ENCODE peak calls at places on chromosome 13, in four cellular contexts. F, T, X and D are unnamed samples.

GRCh38 chr13:66951426-66951825 is 278.7 kb downstream of the PCDH9 start:
- DNase-seq in F (no peak), T (no peak), X (no peak), D (no peak)

GRCh38 chr13:100128373-100128772 is 39.5 kb downstream of the PCCA start:
- DNase-seq in F (peak), T (no peak), X (peak), D (peak)

GRCh38 chr13:43389573-43389972 is 366.2 kb downstream of the DNAJC15 start:
- DNase-seq in F (no peak), T (no peak), X (peak), D (no peak)

GRCh38 chr13:100657881-100658315 is 16.7 kb downstream of the TMTC4 start:
- DNase-seq in F (no peak), T (peak), X (no peak), D (no peak)

GRCh38 chr13:106520205-106521004 is 15.1 kb downstream of the EFNB2 start:
- DNase-seq in F (no peak), T (no peak), X (peak), D (no peak)

GRCh38 chr13:50685491-50685890 is 158.0 kb downstream of the DLEU7 start:
- DNase-seq in F (no peak), T (peak), X (peak), D (peak)

GRCh38 chr13:38670627-38671026 is 16.2 kb upstream of the FREM2 start:
- DNase-seq in F (no peak), T (no peak), X (peak), D (peak)

GRCh38 chr13:99898421-99898820 is 73.1 kb downstream of the ZIC5 start:
- DNase-seq in F (no peak), T (no peak), X (no peak), D (no peak)

DNA sequence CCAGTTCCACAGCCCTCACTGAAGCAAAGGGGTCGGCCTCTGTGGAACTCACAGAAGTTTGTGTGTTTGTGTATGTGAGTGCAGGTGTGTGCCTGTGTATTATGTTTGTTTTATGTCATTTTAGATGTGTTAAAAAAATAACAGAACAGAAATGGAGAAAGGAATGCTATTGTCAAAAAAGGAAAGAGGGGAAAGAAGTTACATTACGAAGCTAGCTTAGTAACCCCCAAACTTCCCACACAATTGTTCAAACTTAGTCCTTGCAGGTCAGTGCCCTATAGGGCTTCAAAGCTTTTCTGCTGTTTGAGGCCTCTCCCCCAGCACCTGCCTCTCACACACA is 1505.6 kb upstream of the SLC10A2 start:
- DNase-seq in F (no peak), T (no peak), X (no peak), D (no peak)
- TF ChIP-seq CTCF in F (no peak), T (no peak), X (no peak), D (no peak)

GRCh38 chr13:24161010-24161775 is 673 bp downstream of the SPATA13 start:
- DNase-seq in F (no peak), T (no peak), X (no peak), D (no peak)

GRCh38 chr13:24159921-24160324 is 597 bp upstream of the SPATA13 start:
- DNase-seq in F (no peak), T (no peak), X (no peak), D (no peak)

GRCh38 chr13:24162604-24163003 is 2.1 kb downstream of the SPATA13 start:
- DNase-seq in F (no peak), T (no peak), X (no peak), D (no peak)

GRCh38 chr13:24159362-24159761 is 1.2 kb upstream of the SPATA13 start:
- DNase-seq in F (no peak), T (no peak), X (no peak), D (no peak)

GRCh38 chr13:24161980-24162517 is 1.5 kb downstream of the SPATA13 start:
- DNase-seq in F (no peak), T (no peak), X (no peak), D (no peak)
- H3K4me3 ChIP-seq in F (peak), T (peak), X (peak), D (peak)

DNA sequence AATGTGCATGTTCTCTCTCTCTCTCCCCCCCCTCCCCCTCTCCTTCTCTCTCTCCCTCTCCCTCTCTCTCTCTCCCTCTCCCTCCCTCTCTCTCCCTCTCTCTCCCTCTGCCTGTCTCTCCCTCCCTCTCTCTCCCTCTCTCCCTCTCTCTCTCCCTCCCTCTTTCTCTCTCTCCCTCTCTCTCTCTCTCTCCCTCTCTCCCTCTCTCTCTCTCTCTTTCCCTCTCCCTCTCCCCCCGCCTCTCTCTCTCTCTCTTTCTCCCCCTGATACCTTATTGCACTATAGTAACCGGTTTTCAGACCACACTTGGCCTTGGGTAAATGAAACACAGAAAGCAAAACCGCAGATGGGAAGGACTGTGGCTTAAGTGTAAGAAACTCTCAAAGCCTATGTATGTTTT is 34.7 kb upstream of the SPACA7 start:
- DNase-seq in F (no peak), T (no peak), X (no peak), D (no peak)
- TF ChIP-seq CTCF in F (no peak), T (no peak), X (no peak), D (no peak)

GRCh38 chr13:40438022-40438692 is 228.3 kb downstream of the FOXO1 start:
- DNase-seq in F (no peak), T (no peak), X (no peak), D (no peak)
- H3K4me3 ChIP-seq in F (no peak), T (no peak), X (no peak), D (no peak)

DNA sequence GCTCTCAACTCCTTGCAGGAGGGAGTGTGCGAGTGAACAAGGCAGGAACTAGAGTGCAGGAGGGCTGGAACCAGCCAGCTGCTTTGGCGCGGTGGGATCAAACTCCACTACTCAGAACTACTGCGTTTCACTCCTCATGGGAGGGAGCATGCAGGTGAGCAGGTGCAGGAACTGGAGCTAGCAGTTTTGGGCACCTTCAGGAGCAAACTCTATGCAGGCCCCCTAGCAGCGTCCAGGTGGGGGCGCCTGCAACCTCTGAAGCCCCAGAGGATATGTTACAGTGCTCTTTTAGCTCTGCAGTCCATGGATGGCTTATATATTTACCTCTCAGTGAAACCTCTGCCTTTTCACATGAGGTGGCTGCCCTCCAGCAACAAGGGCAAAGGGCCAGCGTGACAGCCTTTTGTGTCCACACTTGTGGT is 1303.4 kb downstream of the PCDH9 start:
- DNase-seq in F (no peak), T (no peak), X (peak), D (no peak)
- TF ChIP-seq CTCF in F (peak), T (no peak), X (peak), D (no peak)

GRCh38 chr13:46896346-46897138 is at the start of gene HTR2A:
- DNase-seq in F (no peak), T (peak), X (peak), D (no peak)
- H3K4me3 ChIP-seq in F (peak), T (peak), X (peak), D (peak)

GRCh38 chr13:109497917-109498316 is 288.5 kb downstream of the IRS2 start:
- DNase-seq in F (no peak), T (no peak), X (no peak), D (no peak)

GRCh38 chr13:109494955-109495354 is 291.4 kb downstream of the IRS2 start:
- DNase-seq in F (no peak), T (peak), X (peak), D (peak)

GRCh38 chr13:109496216-109496615 is 290.2 kb downstream of the IRS2 start:
- DNase-seq in F (no peak), T (no peak), X (no peak), D (no peak)

GRCh38 chr13:109500146-109500773 is 286.1 kb downstream of the IRS2 start:
- DNase-seq in F (no peak), T (peak), X (peak), D (no peak)
- TF ChIP-seq CTCF in F (peak), T (no peak), X (no peak), D (no peak)

GRCh38 chr13:97234742-97235141 is 12.6 kb downstream of the MBNL2 start:
- DNase-seq in F (no peak), T (no peak), X (no peak), D (no peak)
- H3K4me3 ChIP-seq in F (no peak), T (no peak), X (no peak), D (no peak)